ENCODE peak calls at places on chromosomes 4 and X, in nine cellular contexts. N, E, F, K, H, Z, B, S and O are unnamed samples.

GRCh38 chr4:128385683-128386304 is 98.2 kb upstream of the PGRMC2 start:
- DNase-seq in N (no peak), E (peak; percentile 87), F (no peak), K (no peak), H (no peak), Z (no peak), B (peak; percentile 8), S (peak; percentile 57), O (peak; percentile 89)

GRCh38 chrX:38717871-38718270 is 83.4 kb upstream of the MID1IP1 start:
- DNase-seq in N (peak; percentile 55), E (peak; percentile 26), F (no peak), K (peak; percentile 5), H (no peak), Z (peak; percentile 51), B (peak; percentile 46), S (no peak), O (peak; percentile 70)

GRCh38 chr4:184978211-184978610 is 40.1 kb upstream of the HELT start:
- DNase-seq in N (no peak), E (no peak), F (peak; percentile 48), K (no peak), H (no peak), Z (no peak), B (no peak), S (no peak), O (no peak)

GRCh38 chr4:80017125-80017854 is 55.7 kb downstream of the ANTXR2 start:
- DNase-seq in N (no peak), E (peak; percentile 82), F (no peak), K (peak; percentile 53), H (peak; percentile 95), Z (no peak), B (peak; percentile 91), S (peak; percentile 95), O (no peak)

GRCh38 chr4:116603096-116603495 is 482.3 kb downstream of the TRAM1L1 start:
- DNase-seq in N (no peak), E (no peak), F (no peak), K (no peak), H (peak; percentile 19), Z (no peak), B (peak; percentile 13), S (no peak), O (no peak)

GRCh38 chr4:3267576-3268394 is 18.8 kb downstream of the MSANTD1 start:
- DNase-seq in N (no peak), E (no peak), F (peak; percentile 6), K (no peak), H (no peak), Z (peak; percentile 65), B (no peak), S (no peak), O (no peak)

GRCh38 chr4:146132445-146132844 is 43.1 kb upstream of the LSM6 start:
- DNase-seq in N (no peak), E (no peak), F (no peak), K (no peak), H (no peak), Z (no peak), B (no peak), S (no peak), O (no peak)

GRCh38 chrX:153446950-153447580 is 1.2 kb upstream of the TREX2 start:
- DNase-seq in N (no peak), E (no peak), F (no peak), K (no peak), H (no peak), Z (no peak), B (no peak), S (no peak), O (no peak)

GRCh38 chrX:28223991-28224390 is 242.7 kb upstream of the DCAF8L1 start:
- DNase-seq in N (no peak), E (no peak), F (no peak), K (no peak), H (no peak), Z (no peak), B (no peak), S (no peak), O (no peak)

GRCh38 chrX:125291124-125291523 is 28.5 kb upstream of the TEX13C start:
- DNase-seq in N (no peak), E (no peak), F (no peak), K (no peak), H (no peak), Z (no peak), B (peak; percentile 36), S (no peak), O (no peak)

GRCh38 chrX:42748067-42748850 is 29.7 kb downstream of the PPP1R2C start:
- DNase-seq in N (no peak), E (peak; percentile 36), F (no peak), K (no peak), H (no peak), Z (peak; percentile 53), B (peak; percentile 2), S (peak; percentile 64), O (peak; percentile 23)

GRCh38 chr4:148007789-148008188 is 275.9 kb downstream of the ARHGAP10 start:
- DNase-seq in N (no peak), E (no peak), F (no peak), K (no peak), H (no peak), Z (no peak), B (no peak), S (no peak), O (no peak)

GRCh38 chr4:183422962-183423653 is 21.3 kb upstream of the CDKN2AIP start:
- DNase-seq in N (no peak), E (peak; percentile 16), F (no peak), K (no peak), H (peak; percentile 68), Z (peak; percentile 48), B (peak; percentile 72), S (peak; percentile 67), O (no peak)

GRCh38 chrX:151153086-151153485 is 23.3 kb upstream of the GPR50 start:
- DNase-seq in N (no peak), E (peak; percentile 13), F (no peak), K (no peak), H (peak; percentile 28), Z (peak; percentile 78), B (peak; percentile 74), S (peak; percentile 20), O (no peak)

GRCh38 chrX:136936183-136936549 is 55.6 kb upstream of the RBMX start:
- DNase-seq in N (no peak), E (peak; percentile 30), F (no peak), K (no peak), H (no peak), Z (no peak), B (no peak), S (no peak), O (no peak)

GRCh38 chr4:89249716-89250361 is 57.8 kb downstream of the GPRIN3 start:
- DNase-seq in N (no peak), E (no peak), F (no peak), K (no peak), H (no peak), Z (no peak), B (no peak), S (no peak), O (no peak)

GRCh38 chr4:57943672-57944071 is 833.5 kb upstream of the IGFBP7 start:
- DNase-seq in N (no peak), E (peak; percentile 37), F (no peak), K (no peak), H (no peak), Z (no peak), B (no peak), S (no peak), O (no peak)

GRCh38 chrX:148501121-148502066 is 977 bp downstream of the AFF2 start:
- DNase-seq in N (no peak), E (no peak), F (no peak), K (peak; percentile 60), H (no peak), Z (peak; percentile 77), B (no peak), S (no peak), O (peak; percentile 76)

GRCh38 chrX:50115973-50116372 is 84.8 kb downstream of the AKAP4 start:
- DNase-seq in N (no peak), E (no peak), F (no peak), K (no peak), H (no peak), Z (no peak), B (no peak), S (no peak), O (peak; percentile 44)

GRCh38 chr4:182680196-182680771 is 236.9 kb downstream of the DCTD start:
- DNase-seq in N (no peak), E (peak; percentile 8), F (no peak), K (no peak), H (no peak), Z (no peak), B (no peak), S (peak; percentile 22), O (no peak)

GRCh38 chr4:140308366-140309123 is 64.9 kb upstream of the SCOC start:
- DNase-seq in N (no peak), E (peak; percentile 98), F (peak; percentile 26), K (no peak), H (peak; percentile 79), Z (peak; percentile 29), B (no peak), S (peak; percentile 95), O (no peak)
- H3K9ac ChIP-seq in N (no peak overlapping the region), E (no peak overlapping the region), F (no peak overlapping the region), K (no peak overlapping the region), H (no peak overlapping the region), Z (no peak overlapping the region), B (no peak overlapping the region), S (peak overlapping the region; percentile 70), O (no peak overlapping the region)

GRCh38 chr4:119728692-119729593 is 100.3 kb upstream of the PDE5A start:
- DNase-seq in N (no peak), E (peak; percentile 78), F (no peak), K (no peak), H (no peak), Z (no peak), B (peak; percentile 89), S (peak; percentile 55), O (no peak)
- H3K27ac ChIP-seq in N (no peak overlapping the region), E (peak overlapping the region; percentile 29), F (no peak overlapping the region), K (no peak overlapping the region), H (no peak overlapping the region), Z (no peak overlapping the region), B (peak overlapping the region; percentile 86), S (peak overlapping the region; percentile 83), O (no peak overlapping the region)

GRCh38 chrX:48697182-48697727 is 721 bp downstream of the SUV39H1 start:
- DNase-seq in N (no peak), E (no peak), F (no peak), K (no peak), H (no peak), Z (peak; percentile 60), B (no peak), S (peak; percentile 4), O (no peak)
- H3K4me3 ChIP-seq in N (peak overlapping the region; percentile 80), E (peak overlapping the region; percentile 59), F (peak overlapping the region; percentile 36), K (peak overlapping the region; percentile 43), H (peak overlapping the region; percentile 62), Z (peak overlapping the region; percentile 86), B (peak overlapping the region; percentile 78), S (peak overlapping the region; percentile 75), O (peak overlapping the region; percentile 70)

GRCh38 chrX:13147758-13148157 is 103.3 kb upstream of the FAM9C start:
- DNase-seq in N (no peak), E (peak; percentile 61), F (no peak), K (no peak), H (no peak), Z (no peak), B (no peak), S (no peak), O (no peak)
- H3K9ac ChIP-seq in N (no peak overlapping the region), E (no peak overlapping the region), F (no peak overlapping the region), K (no peak overlapping the region), H (no peak overlapping the region), Z (no peak overlapping the region), B (no peak overlapping the region), S (no peak overlapping the region), O (no peak overlapping the region)

GRCh38 chr4:24775209-24775608 is 20.2 kb upstream of the SOD3 start:
- DNase-seq in N (no peak), E (peak; percentile 67), F (no peak), K (no peak), H (no peak), Z (no peak), B (peak; percentile 48), S (no peak), O (no peak)
- H3K27ac ChIP-seq in N (no peak overlapping the region), E (no peak overlapping the region), F (no peak overlapping the region), K (no peak overlapping the region), H (no peak overlapping the region), Z (no peak overlapping the region), B (peak overlapping the region; percentile 49), S (no peak overlapping the region), O (no peak overlapping the region)

GRCh38 chr4:41455215-41455614 is 82.7 kb upstream of the LIMCH1 start:
- DNase-seq in N (no peak), E (peak; percentile 29), F (no peak), K (no peak), H (no peak), Z (peak; percentile 65), B (peak; percentile 37), S (no peak), O (no peak)
- H3K4me3 ChIP-seq in N (no peak overlapping the region), E (no peak overlapping the region), F (no peak overlapping the region), K (no peak overlapping the region), H (no peak overlapping the region), Z (peak overlapping the region; percentile 44), B (no peak overlapping the region), S (no peak overlapping the region), O (no peak overlapping the region)